ENCODE peak calls at places on chromosomes 2 and 18, in five cellular contexts. T is aorta, Q is cardiac muscle cell, R is neuronal stem cell, J is H1. X is an unnamed sample. For H3K4me1 and H3K9me3, the result is how much of the 10 kb centered on the place peaks cover.

GRCh38 chr2:176852667-176853066 is 359.9 kb upstream of the HNRNPA3 start:
- DNase-seq in T (no peak), Q (no peak), R (no peak), J (no peak), X (no peak)

GRCh38 chr2:168002021-168002553 is 245.3 kb downstream of the STK39 start:
- DNase-seq in T (no peak), Q (no peak), R (no peak), J (no peak), X (no peak)

GRCh38 chr2:226802573-226802972 is 3.0 kb upstream of the IRS1 start:
- DNase-seq in T (no peak), Q (peak), R (no peak), J (no peak), X (no peak)

GRCh38 chr2:7813541-7814310 is 868.1 kb upstream of the ID2 start:
- DNase-seq in T (no peak), Q (no peak), R (no peak), J (no peak), X (no peak)

GRCh38 chr2:224927671-224928173 is 114.5 kb downstream of the DOCK10 start:
- DNase-seq in T (no peak), Q (no peak), R (no peak), J (no peak), X (no peak)

GRCh38 chr2:38751847-38752410 is 768 bp upstream of the SRSF7 start:
- DNase-seq in T (no peak), Q (peak), R (peak), J (no peak), X (no peak)

GRCh38 chr2:171287606-171288005 is 126.9 kb upstream of the TLK1 start:
- DNase-seq in T (no peak), Q (no peak), R (no peak), J (no peak), X (no peak)

GRCh38 chr2:119436993-119437772 is 5.5 kb downstream of the TMEM37 start:
- DNase-seq in T (peak), Q (no peak), R (no peak), J (no peak), X (no peak)

GRCh38 chr2:178002038-178002437 is 70.5 kb downstream of the PDE11A start:
- DNase-seq in T (no peak), Q (no peak), R (no peak), J (no peak), X (no peak)

GRCh38 chr2:109321570-109321969 is 192.6 kb downstream of the SH3RF3 start:
- DNase-seq in T (no peak), Q (no peak), R (no peak), J (no peak), X (no peak)

GRCh38 chr2:149729575-149729974 is 142.0 kb upstream of the MMADHC start:
- DNase-seq in T (no peak), Q (no peak), R (no peak), J (no peak), X (no peak)

GRCh38 chr2:174023591-174024523 is 58.7 kb upstream of the SP3 start:
- DNase-seq in T (no peak), Q (peak), R (no peak), J (no peak), X (no peak)

GRCh38 chr2:132670104-132670960 is at the start of gene LYPD1:
- DNase-seq in T (peak), Q (peak), R (peak), J (no peak), X (peak)

GRCh38 chr18:43422483-43422882 is 145.2 kb upstream of the SYT4 start:
- DNase-seq in T (no peak), Q (peak), R (no peak), J (no peak), X (no peak)

DNA sequence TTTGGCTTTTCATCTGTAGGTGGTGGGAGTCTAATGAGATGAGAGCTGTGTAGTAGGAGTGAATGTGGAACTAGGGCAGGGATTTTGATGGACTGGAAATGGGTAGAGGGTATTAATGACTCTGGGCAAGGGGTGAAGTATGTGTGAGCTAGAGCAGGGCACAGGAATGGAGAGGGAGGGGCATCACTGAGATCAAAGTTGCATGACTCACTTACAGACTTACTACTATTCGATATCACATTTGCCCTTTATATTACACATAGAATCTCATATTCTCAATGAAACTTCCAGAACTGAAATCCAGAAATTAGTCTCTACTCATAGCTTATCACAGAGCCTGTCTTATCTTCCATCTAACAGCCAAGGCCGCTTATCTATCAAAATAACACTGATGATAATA is 19.9 kb upstream of the ITGB6 start:
- DNase-seq in T (no peak), Q (no peak), R (no peak), J (no peak), X (no peak)
- H3K4me1 ChIP-seq in T (under half), Q (under half), R (under half), J (under half), X (half or more)

GRCh38 chr2:117101613-117102012 is 712.9 kb upstream of the DDX18 start:
- DNase-seq in T (no peak), Q (no peak), R (no peak), J (no peak), X (no peak)
- H3K9me3 ChIP-seq in T (under half), Q (under half), R (under half), J (under half), X (under half)

GRCh38 chr2:42156756-42157155 is 12.4 kb upstream of the EML4 start:
- DNase-seq in T (no peak), Q (no peak), R (no peak), J (no peak), X (no peak)

GRCh38 chr2:42164971-42165370 is 4.2 kb upstream of the EML4 start:
- DNase-seq in T (no peak), Q (no peak), R (no peak), J (no peak), X (no peak)

GRCh38 chr2:42163444-42164045 is 5.6 kb upstream of the EML4 start:
- DNase-seq in T (no peak), Q (no peak), R (no peak), J (no peak), X (no peak)

GRCh38 chr2:42164046-42164445 is 5.1 kb upstream of the EML4 start:
- DNase-seq in T (no peak), Q (no peak), R (no peak), J (no peak), X (no peak)

DNA sequence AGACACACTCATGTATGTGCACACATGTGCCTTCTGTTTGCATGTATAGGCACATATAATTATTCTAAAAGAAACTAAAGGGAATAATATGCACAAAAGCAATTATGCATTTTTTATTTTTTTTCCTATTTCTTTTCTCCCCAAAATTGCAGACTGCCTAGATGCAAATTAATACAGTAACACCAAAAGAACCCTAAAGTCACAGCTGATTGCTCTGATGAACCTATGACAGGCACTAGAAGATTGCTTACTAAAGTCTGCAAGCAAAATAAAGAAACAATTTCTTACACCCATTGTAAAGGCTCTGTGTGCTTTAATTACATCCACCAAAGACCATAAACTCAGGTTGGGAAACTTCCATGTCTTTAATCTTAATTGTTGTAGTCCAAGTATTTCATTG is 7.7 kb upstream of the EML4 start:
- DNase-seq in T (no peak), Q (no peak), R (no peak), J (no peak), X (no peak)
- H3K4me1 ChIP-seq in T (under half), Q (under half), R (under half), J (under half), X (under half)

DNA sequence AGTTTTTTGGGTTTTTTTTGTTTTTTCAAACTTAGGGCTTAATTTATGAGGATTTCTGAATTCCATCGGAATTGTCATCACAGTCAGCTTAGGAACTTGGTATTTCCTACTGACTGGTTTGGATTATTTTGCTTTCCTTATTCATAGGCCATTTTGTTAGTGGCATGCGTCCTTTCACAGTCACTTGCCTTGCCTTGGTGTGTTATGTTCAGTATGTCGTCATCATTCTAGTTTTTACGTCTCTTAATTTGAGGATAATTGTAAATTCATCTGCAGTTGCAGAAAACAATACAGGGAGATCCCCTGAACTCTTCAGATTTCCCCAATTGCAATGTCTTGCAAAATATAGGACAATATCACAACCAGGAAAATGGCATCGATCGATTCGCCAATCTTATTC is 485.3 kb downstream of the CBLN2 start:
- DNase-seq in T (no peak), Q (no peak), R (no peak), J (no peak), X (no peak)
- H3K9me3 ChIP-seq in T (under half), Q (under half), R (under half), J (under half), X (under half)

GRCh38 chr2:111101592-111101991 is 19.1 kb upstream of the BCL2L11 start:
- DNase-seq in T (no peak), Q (no peak), R (no peak), J (no peak), X (no peak)
- H3K4me1 ChIP-seq in T (under half), Q (under half), R (under half), J (under half), X (under half)